ENCODE peak calls at places on chromosomes 3 and 15, in nine cellular contexts. S, M, U, P, H, R, Y, O and G are unnamed samples.

GRCh38 chr15:61186905-61187865 is 41.9 kb downstream of the RORA start:
- DNase-seq in P (no peak), M (no peak), U (no peak), S (no peak), R (peak; percentile 51), O (peak; percentile 41), Y (no peak), H (no peak), G (no peak)

GRCh38 chr3:28980631-28981030 is 300.2 kb upstream of the RBMS3 start:
- DNase-seq in Y (no peak), O (no peak), R (no peak), S (no peak), U (no peak), P (no peak), H (no peak), M (no peak), G (no peak)

GRCh38 chr15:91032919-91033803 is 10.8 kb upstream of the VPS33B start:
- DNase-seq in M (peak; percentile 29), P (peak; percentile 81), Y (peak; percentile 10), R (peak; percentile 34), S (peak; percentile 55), H (peak; percentile 69), U (peak; percentile 19), O (no peak), G (peak; percentile 20)

GRCh38 chr15:100731259-100732156 is 129.1 kb downstream of the ASB7 start:
- DNase-seq in M (peak; percentile 57), P (no peak), S (no peak), H (no peak), O (no peak), U (no peak), R (no peak), Y (peak; percentile 44), G (no peak)

GRCh38 chr3:113254171-113254947 is 43.0 kb downstream of the BOC start:
- DNase-seq in M (no peak), R (no peak), O (no peak), H (no peak), Y (peak; percentile 35), S (no peak), P (no peak), U (no peak), G (no peak)

GRCh38 chr3:124033360-124034015 is 41.6 kb upstream of the ROPN1 start:
- DNase-seq in P (peak; percentile 59), O (no peak), R (peak; percentile 16), M (no peak), Y (peak; percentile 31), U (no peak), H (no peak), S (no peak), G (no peak)

GRCh38 chr15:65180167-65180566 is 5.0 kb downstream of the CLPX start:
- DNase-seq in M (no peak), S (no peak), Y (no peak), U (no peak), R (no peak), H (no peak), O (no peak), P (no peak), G (no peak)

GRCh38 chr3:113167929-113168771 is 43.2 kb upstream of the BOC start:
- DNase-seq in U (no peak), P (no peak), S (no peak), Y (no peak), R (no peak), M (no peak), O (no peak), H (no peak), G (no peak)

GRCh38 chr3:167738037-167738436 is 2.5 kb downstream of the SERPINI1 start:
- DNase-seq in M (no peak), H (no peak), P (no peak), R (no peak), O (no peak), S (no peak), Y (no peak), U (no peak), G (no peak)

GRCh38 chr3:182710557-182711157 is 82.6 kb upstream of the ATP11B start:
- DNase-seq in U (no peak), Y (peak; percentile 49), H (no peak), P (no peak), R (peak; percentile 14), O (no peak), S (peak; percentile 68), M (peak; percentile 25), G (no peak)

GRCh38 chr3:48845170-48845569 is 2.5 kb downstream of the PRKAR2A start:
- DNase-seq in P (no peak), O (no peak), H (no peak), S (no peak), M (no peak), U (no peak), R (no peak), Y (no peak), G (no peak)

GRCh38 chr15:41254560-41254959 is 23.5 kb downstream of the CHP1 start:
- DNase-seq in S (peak; percentile 28), R (no peak), P (no peak), U (no peak), Y (no peak), O (no peak), H (no peak), M (no peak), G (no peak)

GRCh38 chr3:2623463-2623862 is 486.7 kb downstream of the IL5RA start:
- DNase-seq in O (no peak), S (no peak), M (no peak), Y (no peak), R (no peak), P (no peak), U (peak; percentile 17), H (no peak), G (no peak)

GRCh38 chr3:31908391-31909097 is 72.5 kb downstream of the OSBPL10 start:
- DNase-seq in M (no peak), O (no peak), P (no peak), R (peak; percentile 54), H (no peak), Y (no peak), U (no peak), S (peak; percentile 74), G (no peak)

GRCh38 chr3:159216295-159216694 is 414.4 kb downstream of the MFSD1 start:
- DNase-seq in M (no peak), Y (no peak), R (no peak), S (no peak), H (no peak), O (no peak), P (no peak), U (no peak), G (no peak)

GRCh38 chr3:116897382-116897781 is 187.8 kb downstream of the TUSC7 start:
- DNase-seq in M (peak; percentile 1), U (no peak), R (no peak), O (no peak), H (no peak), P (no peak), Y (no peak), S (no peak), G (no peak)

GRCh38 chr3:2826036-2826435 is 284.1 kb downstream of the IL5RA start:
- DNase-seq in H (no peak), P (no peak), R (no peak), S (no peak), Y (no peak), O (no peak), M (no peak), U (no peak), G (no peak)

GRCh38 chr15:68053701-68053996 is 466 bp upstream of the PIAS1 start:
- DNase-seq in R (no peak), H (no peak), O (no peak), Y (no peak), P (no peak), S (no peak), U (no peak), M (no peak), G (no peak)

GRCh38 chr3:72580246-72580756 is 267.9 kb downstream of the SHQ1 start:
- DNase-seq in Y (no peak), P (no peak), H (no peak), U (no peak), R (no peak), M (no peak), O (no peak), S (no peak), G (no peak)

GRCh38 chr3:5162102-5162501 is 25.4 kb upstream of the EDEM1 start:
- DNase-seq in R (peak; percentile 31), H (no peak), S (no peak), U (peak; percentile 33), P (no peak), Y (peak; percentile 76), M (peak; percentile 88), O (no peak), G (no peak)

GRCh38 chr15:40918799-40919392 is 10.2 kb upstream of the DLL4 start:
- DNase-seq in M (no peak), R (peak; percentile 42), P (no peak), Y (no peak), S (no peak), O (no peak), H (no peak), U (no peak), G (no peak)

GRCh38 chr3:20503394-20504082 is 317.5 kb upstream of the SGO1 start:
- DNase-seq in H (no peak), P (no peak), S (no peak), Y (peak; percentile 20), R (no peak), O (no peak), U (no peak), M (no peak), G (no peak)

GRCh38 chr3:42668793-42669217 is 15.3 kb downstream of the ZBTB47 start:
- DNase-seq in Y (peak; percentile 37), U (no peak), H (no peak), S (no peak), M (no peak), P (no peak), O (no peak), R (no peak), G (peak; percentile 15)

GRCh38 chr15:79378394-79379158 is 53.6 kb upstream of the MINAR1 start:
- DNase-seq in H (no peak), P (no peak), U (no peak), R (peak; percentile 14), S (no peak), Y (no peak), M (peak; percentile 13), O (no peak), G (no peak)

GRCh38 chr3:151439652-151440125 is 21.2 kb downstream of the IGSF10 start:
- DNase-seq in S (peak; percentile 54), P (no peak), U (peak; percentile 82), O (no peak), M (peak; percentile 74), H (no peak), R (peak; percentile 71), Y (peak; percentile 69), G (peak; percentile 38)

GRCh38 chr3:30704931-30705890 is 98.8 kb downstream of the TGFBR2 start:
- DNase-seq in S (no peak), P (no peak), H (no peak), M (no peak), Y (no peak), O (no peak), R (no peak), U (no peak), G (no peak)

GRCh38 chr15:42094512-42094963 is at the start of gene PLA2G4D:
- DNase-seq in O (no peak), R (no peak), Y (no peak), M (no peak), P (no peak), S (no peak), H (no peak), U (no peak), G (no peak)

GRCh38 chr3:128550471-128551126 is 57.6 kb upstream of the GATA2 start:
- DNase-seq in R (no peak), S (no peak), M (no peak), Y (no peak), H (no peak), O (no peak), P (no peak), U (no peak), G (no peak)

GRCh38 chr15:58475573-58476524 is 44.1 kb downstream of the LIPC start:
- DNase-seq in M (peak; percentile 48), P (no peak), S (peak; percentile 17), O (no peak), R (peak; percentile 62), U (peak; percentile 82), Y (no peak), H (no peak), G (peak; percentile 36)

GRCh38 chr15:83897037-83897436 is 243.1 kb downstream of the ADAMTSL3 start:
- DNase-seq in H (no peak), R (no peak), U (no peak), Y (no peak), O (no peak), S (no peak), P (no peak), M (no peak), G (no peak)

GRCh38 chr15:74384566-74385441 is 17.4 kb upstream of the CYP11A1 start:
- DNase-seq in Y (no peak), O (no peak), H (peak; percentile 80), R (peak; percentile 64), P (peak; percentile 81), S (peak; percentile 56), M (peak; percentile 47), U (peak; percentile 37), G (no peak)